ENCODE peak calls at places on chromosomes 5 and 9, in four cellular contexts. L, S, M and Q are unnamed samples.

GRCh38 chr5:171092194-171092593 is 216.9 kb upstream of the TLX3 start:
- DNase-seq in L (no peak), S (no peak), M (no peak), Q (no peak)

GRCh38 chr5:1414311-1415058 is 30.8 kb downstream of the SLC6A3 start:
- DNase-seq in L (no peak), S (no peak), M (peak; percentile 9), Q (no peak)

GRCh38 chr5:9699681-9700080 is 69.5 kb upstream of the TAS2R1 start:
- DNase-seq in L (no peak), S (no peak), M (no peak), Q (no peak)

GRCh38 chr5:122680623-122681350 is 94.1 kb upstream of the SNX2 start:
- DNase-seq in L (no peak), S (no peak), M (no peak), Q (no peak)

GRCh38 chr5:172322028-172322965 is 38.7 kb upstream of the UBTD2 start:
- DNase-seq in L (no peak), S (no peak), M (no peak), Q (no peak)

GRCh38 chr5:137621861-137622823 is 113.7 kb downstream of the KLHL3 start:
- DNase-seq in L (no peak), S (no peak), M (peak; percentile 81), Q (no peak)

GRCh38 chr9:108654566-108654965 is 201.2 kb downstream of the ACTL7B start:
- DNase-seq in L (no peak), S (no peak), M (no peak), Q (no peak)

GRCh38 chr9:84261082-84261746 is 79.3 kb downstream of the SLC28A3 start:
- DNase-seq in L (peak; percentile 81), S (peak; percentile 90), M (peak; percentile 81), Q (peak; percentile 60)

GRCh38 chr9:27539479-27540441 is 10.1 kb upstream of the MOB3B start:
- DNase-seq in L (no peak), S (peak; percentile 49), M (peak; percentile 32), Q (peak; percentile 39)

GRCh38 chr9:134437417-134438203 is 111.4 kb downstream of the RXRA start:
- DNase-seq in L (no peak), S (no peak), M (no peak), Q (no peak)
- H3K4me1 ChIP-seq in L (peaks cover 26% of the 10 kb centered on the region), S (peaks cover 6% of the 10 kb centered on the region), M (peaks cover 85% of the 10 kb centered on the region), Q (peaks cover 55% of the 10 kb centered on the region)

GRCh38 chr9:16572005-16572727 is 298.3 kb downstream of the BNC2 start:
- DNase-seq in L (no peak), S (no peak), M (no peak), Q (no peak)
- H3K27ac ChIP-seq in L (no peak overlapping the region), S (no peak overlapping the region), M (no peak overlapping the region), Q (no peak overlapping the region)

GRCh38 chr9:134551176-134551575 is 90.4 kb upstream of the COL5A1 start:
- DNase-seq in L (no peak), S (no peak), M (no peak), Q (no peak)
- H3K4me1 ChIP-seq in L (peaks cover 2% of the 10 kb centered on the region), S (no peaks in the 10 kb centered on the region), M (no peaks in the 10 kb centered on the region), Q (no peaks in the 10 kb centered on the region)

DNA sequence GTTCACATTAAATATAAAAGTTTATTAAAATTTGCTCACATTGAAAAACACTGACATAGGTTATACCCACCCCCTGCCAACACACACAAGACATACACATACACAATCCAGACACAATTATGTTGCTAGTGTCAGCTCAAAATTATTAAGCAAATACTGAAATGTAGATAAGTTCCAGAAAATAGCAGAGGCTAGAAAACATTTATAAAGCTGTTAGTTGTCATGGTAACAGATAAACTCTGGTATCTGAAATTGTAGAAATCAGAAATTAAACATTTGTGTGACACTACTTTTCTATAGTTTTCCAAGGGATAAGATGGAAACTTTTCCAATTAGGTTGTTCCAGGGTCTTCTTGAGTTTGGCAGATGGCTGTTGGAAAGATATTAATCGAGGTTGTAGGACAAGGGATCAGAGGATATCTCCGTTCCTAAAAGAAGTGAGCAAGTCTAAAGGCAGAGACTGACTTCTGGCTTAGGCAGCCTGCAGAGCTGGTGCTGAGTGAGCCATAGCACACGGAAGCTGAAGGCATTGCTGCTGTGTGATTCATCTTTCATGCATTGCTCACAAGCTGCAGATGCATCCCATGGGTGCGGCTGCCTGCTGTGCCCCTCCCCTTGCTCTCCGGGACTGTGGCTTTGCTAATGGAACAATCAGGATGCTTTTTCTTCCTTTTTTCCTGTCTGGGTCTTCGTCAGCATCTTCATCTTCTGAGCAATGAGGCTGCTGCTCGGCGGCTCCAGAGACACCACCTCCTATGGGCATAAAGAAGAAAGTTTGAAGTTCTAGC is 341.5 kb downstream of the DIRAS2 start:
- DNase-seq in L (no peak), S (peak; percentile 83), M (peak; percentile 35), Q (no peak)
- H3K27ac ChIP-seq in L (no peak overlapping the region), S (no peak overlapping the region), M (no peak overlapping the region), Q (no peak overlapping the region)